ENCODE peak calls at places on chromosomes 4 and X, in six cellular contexts. U is H9, P is neuronal stem cell, C is IMR-90, K is mesendoderm, X is H1. R is an unnamed sample.

GRCh38 chr4:109801895-109802319 is at the start of gene CFI:
- DNase-seq in U (no peak), P (no peak), C (peak), K (no peak), X (no peak), R (peak)

GRCh38 chr4:164440196-164440595 is 313.7 kb upstream of the SMIM31 start:
- DNase-seq in U (no peak), P (no peak), C (peak), K (peak), X (no peak), R (no peak)

GRCh38 chr4:109703664-109704351 is 563 bp upstream of the CASP6 start:
- DNase-seq in U (no peak), P (no peak), C (no peak), K (no peak), X (no peak), R (peak)

GRCh38 chr4:34721835-34722234 is 1522.5 kb downstream of the ARAP2 start:
- DNase-seq in U (no peak), P (no peak), C (no peak), K (no peak), X (no peak), R (no peak)

GRCh38 chr4:117640836-117641235 is 393.4 kb upstream of the NDST3 start:
- DNase-seq in U (no peak), P (no peak), C (no peak), K (no peak), X (no peak), R (no peak)

GRCh38 chr4:114272226-114272625 is 292.8 kb upstream of the ARSJ start:
- DNase-seq in U (no peak), P (no peak), C (peak), K (no peak), X (no peak), R (peak)

GRCh38 chrX:133359466-133359865 is 55.8 kb downstream of the GPC4 start:
- DNase-seq in U (peak), P (no peak), C (no peak), K (peak), X (no peak), R (no peak)

GRCh38 chrX:136828830-136829229 is 48.1 kb upstream of the ARHGEF6 start:
- DNase-seq in U (no peak), P (no peak), C (no peak), K (no peak), X (no peak), R (no peak)

GRCh38 chr4:163592207-163592606 is 97.7 kb downstream of the TMA16 start:
- DNase-seq in U (no peak), P (no peak), C (no peak), K (no peak), X (no peak), R (no peak)

GRCh38 chr4:155038459-155038858 is 170.0 kb upstream of the NPY2R start:
- DNase-seq in U (no peak), P (no peak), C (no peak), K (no peak), X (no peak), R (no peak)

GRCh38 chr4:110484029-110484428 is 8.1 kb downstream of the ENPEP start:
- DNase-seq in U (no peak), P (no peak), C (no peak), K (no peak), X (no peak), R (no peak)

DNA sequence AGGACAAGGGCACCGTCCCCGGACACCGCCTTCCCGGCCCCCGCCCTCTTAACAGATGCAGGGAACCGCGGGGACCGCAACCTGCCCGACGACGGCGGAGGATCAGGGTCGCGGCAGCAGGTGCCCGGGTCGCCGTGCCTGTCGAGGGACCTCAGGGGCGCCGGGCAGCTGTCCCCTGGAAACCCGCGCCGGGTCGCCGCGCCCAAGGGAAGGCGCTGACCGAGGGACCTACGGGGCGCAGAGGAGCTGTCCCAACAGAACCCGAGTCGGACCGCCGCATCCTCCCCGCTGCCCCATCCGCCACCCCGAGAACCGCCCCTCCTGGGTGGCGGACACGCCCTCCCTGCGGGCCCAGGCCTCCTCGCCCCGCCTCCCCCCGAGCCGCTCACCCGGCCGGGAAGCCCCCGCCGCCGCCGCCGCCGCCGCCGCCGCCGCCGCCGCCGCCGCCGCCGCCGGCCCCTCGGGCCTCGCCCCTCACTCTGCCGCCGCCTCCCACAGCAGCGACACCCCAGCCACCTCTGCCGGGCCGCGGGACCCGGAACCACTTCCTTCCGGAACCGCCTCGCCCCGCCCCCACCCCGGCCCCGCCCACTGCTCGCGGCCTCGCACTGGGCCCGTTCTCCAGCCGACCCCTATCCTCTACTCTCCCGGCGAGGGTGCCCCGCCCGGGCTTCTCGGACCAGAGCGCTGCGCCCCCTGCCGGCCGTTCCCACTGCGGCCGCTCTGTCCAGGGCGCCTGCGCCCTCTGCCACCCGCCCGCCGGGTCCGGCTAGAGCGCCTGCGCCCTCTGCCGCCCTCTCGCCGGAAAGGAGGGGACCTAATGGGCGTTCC is at the start of gene BCLAF3:
- DNase-seq in U (peak), P (peak), C (peak), K (peak), X (peak), R (peak)
- H2BK15ac ChIP-seq in U (no peak), P (no peak), C (peak), K (no peak), X (no peak), R (no peak)

GRCh38 chrX:39238017-39238416 is 436.8 kb downstream of the MID1IP1 start:
- DNase-seq in U (no peak), P (no peak), C (no peak), K (no peak), X (no peak), R (no peak)
- H2BK15ac ChIP-seq in U (no peak), P (no peak), C (no peak), K (no peak), X (no peak), R (no peak)

GRCh38 chrX:100870527-100870926 is 3.6 kb downstream of the NOX1 start:
- DNase-seq in U (no peak), P (no peak), C (no peak), K (no peak), X (no peak), R (no peak)
- H2BK15ac ChIP-seq in U (no peak), P (no peak), C (no peak), K (no peak), X (no peak), R (no peak)

DNA sequence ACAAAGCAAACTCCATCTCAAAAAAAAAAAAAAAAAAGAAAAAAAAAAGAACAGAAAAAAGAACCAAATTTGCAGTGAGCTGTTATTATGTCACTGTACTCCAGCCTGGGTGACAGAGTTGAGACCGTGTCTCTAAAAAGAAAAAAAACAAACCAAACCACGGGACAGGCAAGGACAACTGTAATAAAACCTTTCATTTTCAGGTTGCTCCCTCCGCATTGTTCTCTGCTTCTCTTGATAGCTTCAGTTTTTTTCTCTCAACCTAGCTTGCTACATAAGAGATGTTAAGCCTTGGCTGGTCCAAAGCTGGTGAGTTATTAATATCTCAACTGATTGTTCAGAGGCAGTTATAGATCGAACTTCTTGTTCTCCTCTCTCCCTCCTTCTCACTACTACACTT is 23.1 kb upstream of the ELF2 start:
- DNase-seq in U (no peak), P (no peak), C (no peak), K (no peak), X (no peak), R (no peak)
- H2BK15ac ChIP-seq in U (no peak), P (no peak), C (no peak), K (no peak), X (no peak), R (no peak)

DNA sequence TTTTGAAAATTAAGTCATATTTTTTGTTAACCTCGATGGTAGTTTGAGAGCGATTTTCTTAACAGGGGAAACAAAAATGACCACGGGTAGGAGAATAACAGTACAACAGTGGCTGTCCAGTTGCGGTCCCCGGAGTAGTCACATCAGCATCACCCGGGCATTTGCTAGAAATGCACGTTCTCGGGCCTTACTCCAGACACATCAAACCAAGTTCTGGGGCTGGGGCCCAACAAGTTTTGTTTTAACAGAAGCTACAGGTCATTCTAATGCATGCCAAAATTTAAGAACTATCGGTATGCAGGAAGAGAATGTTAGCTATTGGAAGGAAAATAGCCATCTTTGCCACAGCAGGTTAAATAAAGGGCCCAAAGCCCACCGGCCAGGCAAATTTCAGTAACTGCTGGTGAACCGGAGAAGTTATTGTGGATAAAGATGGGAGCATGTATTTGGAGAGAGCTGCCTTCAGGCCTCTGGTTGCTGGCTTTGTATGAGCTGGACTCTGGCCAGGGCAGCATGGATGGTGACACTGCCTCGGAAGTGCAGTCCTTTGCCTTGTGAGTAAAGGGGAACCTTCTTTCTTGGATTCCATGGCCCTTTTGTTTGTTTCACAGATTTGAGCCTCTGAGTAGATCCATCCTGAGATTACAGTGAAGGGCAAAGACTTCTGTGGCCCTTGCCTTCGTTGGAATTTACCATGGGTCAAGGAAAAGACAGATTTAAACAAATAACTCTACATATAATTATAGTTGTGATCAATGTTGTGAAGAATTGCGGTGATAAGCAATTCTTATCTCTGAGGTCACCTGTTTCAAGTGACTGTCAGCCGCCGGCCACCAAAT is 62.1 kb downstream of the TBC1D14 start:
- DNase-seq in U (no peak), P (no peak), C (no peak), K (no peak), X (no peak), R (no peak)
- H2BK15ac ChIP-seq in U (no peak), P (no peak), C (no peak), K (no peak), X (no peak), R (no peak)